ENCODE peak calls at places on chromosomes 3 and 15, in ten cellular contexts. F is AG04450; P is Caki2; K is GDM1; D is keratinocyte; I is GM23338; Q is activated T-helper 1 cell treated with anti-CD3 and anti-CD28 coated beads, Interleukin-12 subunit alpha, Interleukin-12 subunit beta, Interleukin-2, Interleukin-4 antibody, amounts not matched to agents 30 ng/mL and 10 ng/mL and 1 ng/mL, durations not matched to agents 14 hours and 24 hours and 36 hours; Z is GM23248; Y is germinal center; E is SJSA1. O is an unnamed sample.

GRCh38 chr15:34132881-34133280 is 31.0 kb downstream of the PGBD4 start:
- DNase-seq in Q (no peak), Z (no peak), Y (no peak), K (no peak), D (no peak), P (no peak), F (no peak), I (no peak), E (no peak), O (no peak)

GRCh38 chr15:100438570-100438969 is 90.2 kb downstream of the CERS3 start:
- DNase-seq in D (peak; percentile 50), K (no peak), F (no peak), Q (no peak), Y (no peak), I (no peak), Z (peak; percentile 0), E (no peak), P (no peak), O (no peak)

GRCh38 chr3:175105066-175105465 is 245.9 kb downstream of the NAALADL2 start:
- DNase-seq in P (no peak), E (no peak), Y (no peak), I (no peak), D (no peak), Z (peak; percentile 28), F (no peak), Q (no peak), K (no peak), O (no peak)

GRCh38 chr3:25592510-25592968 is 72.2 kb downstream of the TOP2B start:
- DNase-seq in K (no peak), Z (peak; percentile 91), Q (no peak), F (no peak), Y (no peak), E (peak; percentile 73), I (peak; percentile 59), D (no peak), P (peak; percentile 68), O (peak; percentile 40)

GRCh38 chr3:142077155-142077858 is 72.0 kb downstream of the TFDP2 start:
- DNase-seq in P (no peak), Z (no peak), E (no peak), I (no peak), D (no peak), F (no peak), K (no peak), Q (no peak), Y (no peak), O (no peak)

GRCh38 chr3:196220587-196220986 is 4.3 kb downstream of the SLC51A start:
- DNase-seq in Y (no peak), K (peak; percentile 10), Q (no peak), D (no peak), Z (no peak), P (no peak), I (no peak), F (no peak), E (no peak), O (no peak)

GRCh38 chr3:140143670-140144069 is 208.7 kb downstream of the CLSTN2 start:
- DNase-seq in Q (no peak), Y (no peak), K (no peak), E (no peak), P (no peak), Z (no peak), F (no peak), D (no peak), I (no peak), O (no peak)

GRCh38 chr15:64693134-64693533 is 82.3 kb downstream of the RBPMS2 start:
- DNase-seq in P (no peak), Y (no peak), K (peak; percentile 6), F (peak; percentile 83), E (peak; percentile 34), D (no peak), Z (peak; percentile 94), I (no peak), Q (no peak), O (no peak)

GRCh38 chr3:61009025-61009424 is 242.2 kb downstream of the FHIT start:
- DNase-seq in Q (no peak), I (peak; percentile 55), Z (no peak), P (no peak), F (no peak), E (no peak), D (no peak), K (no peak), Y (peak; percentile 11), O (no peak)

GRCh38 chr3:44920081-44920480 is 45.7 kb downstream of the TGM4 start:
- DNase-seq in P (no peak), F (no peak), D (no peak), Z (no peak), K (no peak), E (no peak), I (no peak), Q (no peak), Y (no peak), O (no peak)

GRCh38 chr3:141228385-141228784 is 3.2 kb upstream of the PXYLP1 start:
- DNase-seq in Y (no peak), Q (no peak), I (no peak), K (no peak), Z (no peak), E (peak; percentile 26), D (no peak), F (no peak), P (no peak), O (no peak)

GRCh38 chr15:49423021-49423420 is at the start of gene FGF7:
- DNase-seq in I (peak; percentile 10), Z (peak; percentile 88), D (no peak), K (no peak), E (no peak), Y (no peak), P (no peak), Q (no peak), F (peak; percentile 66), O (no peak)

GRCh38 chr3:138180375-138181029 is 5.8 kb upstream of the DBR1 start:
- DNase-seq in D (no peak), Z (peak; percentile 44), F (no peak), E (no peak), Y (peak; percentile 11), P (peak; percentile 27), K (peak; percentile 12), Q (no peak), I (peak; percentile 53), O (no peak)

GRCh38 chr3:117997201-117998049 is 1037.2 kb downstream of the IGSF11 start:
- DNase-seq in Z (peak; percentile 89), P (no peak), K (peak; percentile 38), Y (peak; percentile 42), F (peak; percentile 70), Q (peak; percentile 32), E (peak; percentile 54), I (peak; percentile 94), D (peak; percentile 7), O (peak; percentile 51)

GRCh38 chr15:51793521-51793920 is 35.9 kb upstream of the TMOD3 start:
- DNase-seq in D (no peak), I (no peak), F (no peak), K (no peak), E (no peak), Z (no peak), Q (no peak), P (no peak), Y (no peak), O (no peak)

GRCh38 chr3:195732951-195733350 is 12.2 kb downstream of the MUC20 start:
- DNase-seq in D (no peak), P (no peak), E (no peak), Z (no peak), I (no peak), Y (no peak), Q (no peak), K (no peak), F (no peak), O (no peak)

GRCh38 chr3:24343084-24343783 is 151.4 kb downstream of the THRB start:
- DNase-seq in D (peak; percentile 25), Q (no peak), Z (peak; percentile 66), K (no peak), Y (no peak), I (no peak), P (peak; percentile 56), E (peak; percentile 59), F (no peak), O (peak; percentile 51)

GRCh38 chr3:176505878-176506621 is 691.2 kb downstream of the TBL1XR1 start:
- DNase-seq in D (no peak), Q (no peak), Z (no peak), K (no peak), Y (no peak), F (no peak), I (peak; percentile 96), P (no peak), E (no peak), O (no peak)

GRCh38 chr15:45892182-45892581 is 257.4 kb downstream of the SQOR start:
- DNase-seq in P (no peak), Y (no peak), E (no peak), F (no peak), K (no peak), Z (peak; percentile 4), D (no peak), Q (no peak), I (no peak), O (no peak)

GRCh38 chr3:42174679-42175660 is 83.8 kb downstream of the TRAK1 start:
- DNase-seq in I (no peak), D (no peak), Y (no peak), F (no peak), Q (no peak), P (no peak), Z (no peak), K (no peak), E (no peak), O (no peak)

GRCh38 chr3:126515066-126515706 is 2.4 kb downstream of the UROC1 start:
- DNase-seq in P (no peak), K (no peak), F (no peak), Z (no peak), E (no peak), Y (no peak), Q (no peak), D (no peak), I (no peak), O (no peak)

GRCh38 chr3:112811150-112811884 is 35.3 kb downstream of the CD200R1L start:
- DNase-seq in E (no peak), Z (peak; percentile 90), K (no peak), Y (no peak), D (no peak), Q (no peak), F (peak; percentile 66), I (no peak), P (no peak), O (peak; percentile 33)

GRCh38 chr3:129245141-129245540 is 4.3 kb upstream of the COPG1 start:
- DNase-seq in D (no peak), P (no peak), K (no peak), F (no peak), Y (no peak), Q (no peak), I (no peak), E (no peak), Z (peak; percentile 49), O (no peak)

GRCh38 chr3:38094999-38095398 is 41.9 kb downstream of the ACAA1 start:
- DNase-seq in Y (no peak), Q (no peak), D (no peak), P (no peak), I (no peak), Z (no peak), F (no peak), K (no peak), E (no peak), O (no peak)

GRCh38 chr3:141109761-141110160 is 58.6 kb downstream of the SPSB4 start:
- DNase-seq in K (no peak), P (no peak), Q (no peak), I (no peak), Y (no peak), E (no peak), Z (no peak), F (no peak), D (no peak), O (no peak)

GRCh38 chr3:1883489-1883888 is 215.2 kb upstream of the CNTN4 start:
- DNase-seq in Y (no peak), Q (no peak), F (no peak), I (no peak), Z (no peak), K (no peak), D (no peak), E (no peak), P (peak; percentile 6), O (no peak)

GRCh38 chr3:12193485-12194165 is 34.9 kb upstream of the TIMP4 start:
- DNase-seq in D (peak; percentile 92), F (peak; percentile 97), P (peak; percentile 87), Y (no peak), Z (peak; percentile 98), K (peak; percentile 19), Q (no peak), I (no peak), E (peak; percentile 92), O (peak; percentile 94)

GRCh38 chr15:84937144-84937543 is 44.5 kb upstream of the PDE8A start:
- DNase-seq in P (no peak), Y (no peak), F (no peak), D (no peak), Q (no peak), E (no peak), Z (no peak), I (no peak), K (no peak), O (no peak)